ENCODE peak calls at places on chromosomes 11 and 22, in five cellular contexts. Q is heart left ventricle, R is fibroblast of lung, E is thoracic aorta, U is vagina. F is an unnamed sample.

GRCh38 chr11:16098827-16099226 is 257.5 kb downstream of the SOX6 start:
- DNase-seq in Q (no peak), U (no peak), R (peak; percentile 37), E (no peak), F (no peak)

GRCh38 chr22:36284171-36284571 is 31.2 kb downstream of the APOL1 start:
- DNase-seq in U (no peak), E (no peak), Q (no peak), R (no peak), F (no peak)

GRCh38 chr11:103800406-103801114 is 235.9 kb upstream of the DDI1 start:
- DNase-seq in Q (peak; percentile 61), U (no peak), E (no peak), R (no peak), F (no peak)

GRCh38 chr11:117218133-117218915 is 13.5 kb downstream of the PCSK7 start:
- DNase-seq in R (peak; percentile 66), U (no peak), Q (no peak), E (no peak), F (no peak)

GRCh38 chr22:31544481-31545480 is 48.4 kb downstream of the SFI1 start:
- DNase-seq in Q (no peak), R (no peak), U (no peak), E (no peak), F (no peak)

GRCh38 chr11:95230054-95231034 is 658 bp downstream of the SESN3 start:
- DNase-seq in Q (no peak), R (peak; percentile 15), E (no peak), U (no peak), F (peak; percentile 22)

GRCh38 chr11:112279901-112280267 is 19.2 kb upstream of the PLET1 start:
- DNase-seq in U (no peak), R (peak; percentile 59), E (no peak), Q (peak; percentile 88), F (peak; percentile 83)

GRCh38 chr11:62664405-62665074 is 470 bp downstream of the C11orf98 start:
- DNase-seq in E (no peak), Q (peak; percentile 5), R (no peak), U (no peak), F (peak; percentile 56)

GRCh38 chr11:200224-201003 is 6.8 kb downstream of the BET1L start:
- DNase-seq in U (peak; percentile 84), E (no peak), R (no peak), Q (no peak), F (no peak)

GRCh38 chr22:35866646-35867045 is 149.0 kb downstream of the APOL5 start:
- DNase-seq in R (no peak), Q (no peak), E (no peak), U (no peak), F (no peak)

GRCh38 chr11:107598225-107599139 is 7.5 kb downstream of the ELMOD1 start:
- DNase-seq in U (no peak), R (no peak), Q (no peak), E (no peak), F (peak; percentile 32)

GRCh38 chr22:41445171-41446056 is 1.2 kb downstream of the TOB2 start:
- DNase-seq in E (no peak), Q (no peak), R (no peak), U (no peak), F (no peak)

GRCh38 chr11:65498977-65499712 is at the start of gene MALAT1:
- DNase-seq in E (peak; percentile 78), R (peak; percentile 98), Q (peak; percentile 95), U (peak; percentile 95), F (no peak)

GRCh38 chr11:118003021-118003423 is 16.8 kb downstream of the IL10RA start:
- DNase-seq in U (no peak), E (no peak), Q (no peak), R (no peak), F (no peak)

GRCh38 chr11:125365196-125365931 is 130.7 kb downstream of the FEZ1 start:
- DNase-seq in E (no peak), Q (no peak), U (no peak), R (no peak), F (no peak)

GRCh38 chr11:118434553-118435232 is 1.6 kb upstream of the KMT2A start:
- DNase-seq in U (peak; percentile 86), Q (no peak), R (peak; percentile 26), E (no peak), F (no peak)

GRCh38 chr22:17781319-17782031 is 7.2 kb upstream of the BID start:
- DNase-seq in Q (peak; percentile 65), R (peak; percentile 83), U (no peak), E (no peak), F (peak; percentile 67)

GRCh38 chr11:63805844-63806415 is 7.3 kb upstream of the SPINDOC start:
- DNase-seq in E (no peak), R (no peak), U (no peak), Q (no peak), F (peak; percentile 27)

GRCh38 chr11:68773521-68774187 is 22.3 kb upstream of the TESMIN start:
- DNase-seq in Q (no peak), R (peak; percentile 99), E (no peak), U (no peak), F (no peak)

GRCh38 chr22:39423976-39424375 is 24.4 kb downstream of the TAB1 start:
- DNase-seq in U (no peak), E (no peak), R (no peak), Q (no peak), F (no peak)

GRCh38 chr11:57638005-57638760 is 11.5 kb downstream of the YPEL4 start:
- DNase-seq in E (peak; percentile 35), R (peak; percentile 84), Q (peak; percentile 78), U (no peak), F (peak; percentile 97)

GRCh38 chr11:114288139-114288538 is 8.1 kb upstream of the NNMT start:
- DNase-seq in E (no peak), R (no peak), U (no peak), Q (no peak), F (no peak)

GRCh38 chr11:115170133-115170815 is 333.9 kb downstream of the CADM1 start:
- DNase-seq in E (no peak), R (peak; percentile 49), Q (no peak), U (no peak), F (peak; percentile 25)

GRCh38 chr11:27201454-27202302 is 161.1 kb downstream of the BBOX1 start:
- DNase-seq in Q (peak; percentile 70), E (peak; percentile 15), R (peak; percentile 79), U (peak; percentile 76), F (peak; percentile 78)

GRCh38 chr22:36405671-36406070 is 17.9 kb upstream of the MYH9 start:
- DNase-seq in E (no peak), U (no peak), Q (peak; percentile 66), R (peak; percentile 45), F (no peak)

GRCh38 chr11:19664896-19665548 is 47.6 kb upstream of the NAV2 start:
- DNase-seq in R (peak; percentile 57), U (no peak), E (no peak), Q (no peak), F (no peak)

GRCh38 chr11:121067912-121068652 is 33.0 kb upstream of the TECTA start:
- DNase-seq in Q (no peak), R (peak; percentile 28), U (no peak), E (no peak), F (no peak)

GRCh38 chr11:61718613-61719302 is 33.7 kb upstream of the MYRF start:
- DNase-seq in Q (no peak), E (no peak), U (no peak), R (peak; percentile 63), F (peak; percentile 84)

GRCh38 chr22:39872548-39872947 is 21.0 kb downstream of the ENTHD1 start:
- DNase-seq in R (no peak), Q (no peak), E (no peak), U (no peak), F (no peak)

GRCh38 chr11:17395978-17396377 is 7.5 kb upstream of the KCNJ11 start:
- DNase-seq in U (no peak), R (no peak), E (no peak), Q (no peak), F (no peak)

GRCh38 chr11:129283141-129283540 is 91.0 kb upstream of the ARHGAP32 start:
- DNase-seq in Q (no peak), U (no peak), R (no peak), E (no peak), F (no peak)

GRCh38 chr11:65559951-65560537 is 1.9 kb upstream of the LTBP3 start:
- DNase-seq in E (peak; percentile 30), Q (no peak), U (no peak), R (peak; percentile 38), F (peak; percentile 74)

GRCh38 chr11:71282581-71283351 is 30.4 kb upstream of the SHANK2 start:
- DNase-seq in Q (no peak), R (no peak), E (no peak), U (peak; percentile 71), F (no peak)

GRCh38 chr11:60859616-60860250 is 4.0 kb upstream of the PTGDR2 start:
- DNase-seq in R (no peak), U (no peak), E (no peak), Q (no peak), F (no peak)

GRCh38 chr11:11252403-11252802 is 100.6 kb downstream of the CSNK2A3 start:
- DNase-seq in U (no peak), R (no peak), E (no peak), Q (no peak), F (no peak)

GRCh38 chr22:49748514-49748913 is 79.2 kb downstream of the BRD1 start:
- DNase-seq in E (no peak), U (no peak), R (no peak), Q (no peak), F (no peak)

GRCh38 chr11:9090488-9091043 is 833 bp downstream of the SCUBE2 start:
- DNase-seq in E (no peak), R (no peak), Q (no peak), U (no peak), F (no peak)